ENCODE peak calls at places on chromosomes 11 and 22, in eight cellular contexts. U is left ventricle myocardium inferior; A is CD4-positive, alpha-beta T cell; P is tibial artery; W is heart left ventricle; K is H9; S is CD8-positive, alpha-beta memory T cell; M is mammary epithelial cell. N is an unnamed sample. For H3K9me3, the result is how much of the 10 kb centered on the place peaks cover.

GRCh38 chr11:95853138-95853537 is 62.8 kb downstream of the CEP57 start:
- DNase-seq in P (no peak), U (no peak), A (no peak), M (no peak), S (no peak), K (no peak), W (no peak), N (no peak)

GRCh38 chr11:103450241-103450640 is 341.0 kb downstream of the DYNC2H1 start:
- DNase-seq in K (no peak), U (no peak), M (no peak), W (no peak), P (no peak), A (no peak), S (no peak), N (no peak)

GRCh38 chr11:85884581-85885021 is 29.4 kb downstream of the CCDC83 start:
- DNase-seq in W (no peak), P (no peak), A (no peak), U (no peak), K (no peak), M (no peak), S (no peak), N (no peak)

GRCh38 chr22:43135565-43135964 is 7.6 kb downstream of the MCAT start:
- DNase-seq in K (no peak), P (no peak), S (no peak), M (no peak), A (no peak), U (no peak), W (no peak), N (no peak)

GRCh38 chr11:67732045-67732787 is 57.8 kb upstream of the ALDH3B2 start:
- DNase-seq in S (peak), P (no peak), U (no peak), M (no peak), W (no peak), K (peak), A (peak), N (no peak)

GRCh38 chr22:24937114-24937513 is 9.4 kb downstream of the LHFPL7 start:
- DNase-seq in U (no peak), A (no peak), P (no peak), W (no peak), K (peak), S (no peak), M (peak), N (no peak)

GRCh38 chr11:67562951-67563350 is 20.7 kb upstream of the GSTP1 start:
- DNase-seq in W (no peak), A (no peak), S (no peak), K (no peak), U (no peak), M (no peak), P (no peak), N (no peak)

GRCh38 chr22:42022162-42022847 is 23.7 kb downstream of the WBP2NL start:
- DNase-seq in P (no peak), A (no peak), U (no peak), M (peak), K (no peak), S (no peak), W (no peak), N (no peak)

GRCh38 chr22:29690481-29690880 is 29.3 kb upstream of the CABP7 start:
- DNase-seq in M (no peak), K (no peak), P (no peak), W (no peak), A (no peak), S (no peak), U (no peak), N (no peak)

GRCh38 chr11:111388842-111389241 is 9.8 kb upstream of the POU2AF1 start:
- DNase-seq in W (no peak), M (peak), P (no peak), U (no peak), S (no peak), K (no peak), A (no peak), N (no peak)

GRCh38 chr11:128315933-128316332 is 271.4 kb downstream of the ETS1 start:
- DNase-seq in S (no peak), M (no peak), W (no peak), A (no peak), P (no peak), U (no peak), K (no peak), N (no peak)

GRCh38 chr11:125079151-125079877 is 16.2 kb downstream of the SLC37A2 start:
- DNase-seq in A (no peak), U (no peak), S (no peak), W (no peak), M (no peak), K (no peak), P (no peak), N (no peak)

GRCh38 chr11:11763796-11764427 is 77.9 kb upstream of the USP47 start:
- DNase-seq in P (no peak), K (no peak), A (no peak), S (no peak), M (no peak), U (no peak), W (no peak), N (no peak)

GRCh38 chr22:25053153-25053805 is 100.8 kb downstream of the KIAA1671 start:
- DNase-seq in K (no peak), P (no peak), S (no peak), W (no peak), M (peak), U (no peak), A (no peak), N (no peak)

GRCh38 chr11:78691215-78691614 is 116.6 kb upstream of the NARS2 start:
- DNase-seq in K (no peak), S (no peak), W (no peak), M (no peak), P (no peak), U (no peak), A (no peak), N (no peak)

GRCh38 chr11:64048042-64048854 is 12.5 kb downstream of the FLRT1 start:
- DNase-seq in S (no peak), M (no peak), P (no peak), K (no peak), U (no peak), A (no peak), W (no peak), N (no peak)

GRCh38 chr11:9716275-9717039 is 52.6 kb downstream of the SWAP70 start:
- DNase-seq in A (no peak), U (no peak), W (no peak), K (no peak), S (no peak), P (no peak), M (no peak), N (no peak)

GRCh38 chr11:63765688-63766241 is 2.8 kb downstream of the ZFTA start:
- DNase-seq in S (no peak), U (no peak), M (no peak), K (no peak), P (peak), W (peak), A (no peak), N (peak)

GRCh38 chr11:63623513-63624140 is 9.4 kb upstream of the PLAAT3 start:
- DNase-seq in P (peak), S (no peak), M (no peak), U (no peak), A (no peak), K (no peak), W (no peak), N (no peak)

GRCh38 chr11:213111-213510 is 5.6 kb downstream of the RIC8A start:
- DNase-seq in W (no peak), M (no peak), P (no peak), K (no peak), U (no peak), S (no peak), A (no peak), N (no peak)

GRCh38 chr22:17726561-17727243 is 47.6 kb downstream of the BID start:
- DNase-seq in M (no peak), K (no peak), S (no peak), U (no peak), P (no peak), W (peak), A (no peak), N (no peak)

GRCh38 chr11:134786636-134787035 is 374.6 kb upstream of the B3GAT1 start:
- DNase-seq in P (no peak), U (no peak), S (no peak), K (no peak), A (no peak), W (no peak), M (no peak), N (no peak)

GRCh38 chr11:61752117-61752924 is at the start of gene MYRF:
- DNase-seq in U (peak), A (peak), W (peak), P (no peak), S (peak), M (no peak), K (peak), N (peak)

DNA sequence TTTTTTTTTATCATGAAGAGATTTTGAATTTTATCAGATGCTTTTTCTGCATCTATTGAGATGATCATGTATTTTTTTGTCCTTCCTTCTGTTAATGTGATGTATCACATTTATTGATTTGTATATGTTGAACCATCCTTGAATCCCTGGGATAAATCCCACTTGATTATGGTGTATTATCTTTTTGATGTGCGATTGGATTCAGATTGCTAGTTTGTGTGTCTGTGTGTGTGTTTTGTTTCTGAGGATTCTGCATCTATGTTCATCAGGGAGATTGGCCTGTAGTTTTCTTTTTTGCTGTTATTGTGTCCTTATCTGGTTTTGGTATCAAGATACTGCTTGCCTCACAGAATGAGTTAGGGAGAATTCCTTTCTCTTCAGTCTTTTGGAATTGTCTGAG is 52.6 kb downstream of the KCNQ1OT1 start:
- DNase-seq in U (no peak), S (no peak), A (no peak), W (no peak), K (no peak), P (no peak), M (no peak), N (no peak)
- H3K9me3 ChIP-seq in U (half or more), S (under half), A (half or more), W (under half), K (under half), P (half or more), M (under half), N (half or more)

GRCh38 chr11:77589521-77590193 is at the start of gene AQP11:
- DNase-seq in W (peak), M (peak), K (peak), S (peak), U (peak), A (no peak), P (peak), N (peak)
- H3K27ac ChIP-seq in W (peak), M (no peak), K (no peak), S (peak), U (peak), A (no peak), P (peak), N (peak)

DNA sequence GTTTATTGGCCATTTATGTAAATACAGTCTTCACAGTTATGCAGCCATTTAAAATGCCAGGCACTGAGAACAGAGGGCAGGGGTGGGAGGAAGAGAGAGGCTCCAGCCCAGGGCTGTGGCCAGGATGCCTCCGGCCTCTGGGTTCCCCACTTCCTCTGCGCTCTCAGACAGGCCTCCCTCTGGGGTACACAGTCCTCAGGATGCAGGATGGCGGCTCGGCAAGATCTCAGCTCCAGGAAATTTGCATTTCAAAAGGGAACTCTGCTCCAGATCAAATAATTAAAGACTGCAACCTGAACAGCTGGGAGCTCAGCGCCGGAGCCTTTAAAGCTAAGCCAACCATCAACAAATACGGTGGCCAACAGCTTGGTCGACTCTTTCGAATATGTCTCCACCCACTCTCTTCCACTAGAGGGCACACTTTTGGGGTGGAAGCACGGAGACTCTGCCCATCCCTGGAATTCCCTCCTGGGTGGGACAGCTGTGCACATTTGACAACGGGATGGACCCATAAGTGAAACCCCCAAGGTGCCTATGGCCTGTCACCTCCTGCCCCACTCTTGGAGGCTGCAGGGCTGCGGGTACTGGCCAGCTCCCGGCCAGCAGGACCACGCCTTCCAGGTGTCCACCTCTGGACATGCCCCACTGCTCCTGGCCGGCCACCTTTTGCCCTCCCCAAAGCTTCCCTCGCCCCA is 1044.7 kb downstream of the BRD1 start:
- DNase-seq in W (no peak), S (no peak), U (no peak), A (no peak), K (peak), M (no peak), P (peak), N (no peak)
- H3K9me3 ChIP-seq in W (under half), S (under half), U (under half), A (under half), K (under half), M (half or more), P (under half), N (under half)

DNA sequence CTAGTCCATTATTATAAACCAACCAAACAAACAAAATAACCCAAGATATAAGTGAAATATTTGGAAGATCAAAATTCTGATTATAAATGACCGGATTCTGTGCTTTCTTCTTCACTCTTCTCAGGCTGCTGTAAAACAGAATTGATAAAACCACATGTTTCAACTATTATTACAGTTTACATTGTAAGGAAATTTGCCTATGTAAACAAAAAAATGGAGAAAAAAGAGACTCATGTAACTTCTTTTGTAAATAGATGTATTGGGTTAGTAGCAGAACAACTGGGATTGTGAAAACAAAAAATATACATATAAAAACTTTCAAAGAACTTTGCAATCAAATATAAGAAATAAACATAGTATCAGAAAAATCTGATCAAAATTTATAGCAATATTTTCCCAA is 295.2 kb upstream of the CCDC179 start:
- DNase-seq in M (no peak), P (no peak), A (no peak), K (no peak), W (no peak), U (no peak), S (no peak), N (no peak)
- H3K27ac ChIP-seq in M (no peak), P (no peak), A (no peak), K (no peak), W (no peak), U (no peak), S (no peak), N (no peak)

GRCh38 chr11:130999992-131000770 is 83.9 kb upstream of the SNX19 start:
- DNase-seq in K (no peak), P (no peak), S (no peak), M (peak), W (no peak), U (no peak), A (no peak), N (no peak)

GRCh38 chr11:131002145-131002544 is 85.9 kb upstream of the SNX19 start:
- DNase-seq in P (no peak), K (no peak), S (no peak), U (no peak), M (peak), A (no peak), W (no peak), N (no peak)

DNA sequence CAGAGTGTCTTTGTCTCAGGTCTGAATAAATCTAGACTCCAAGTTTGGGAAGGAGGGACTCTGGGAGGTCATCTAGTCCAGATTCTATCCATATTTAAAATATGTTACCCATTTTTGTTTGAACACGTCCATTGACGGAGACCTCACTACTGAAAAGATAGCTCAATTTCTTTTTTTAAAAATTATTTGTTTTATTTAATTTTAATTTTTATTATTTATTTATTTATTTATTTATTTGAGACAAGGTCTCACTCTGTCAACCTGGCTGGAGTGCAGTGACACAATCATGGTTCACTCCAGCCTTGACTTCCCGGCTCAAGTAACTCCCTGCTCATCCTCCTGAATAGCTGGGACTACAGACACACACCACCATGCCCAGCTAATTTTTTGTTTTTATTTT is 89.5 kb upstream of the SNX19 start:
- DNase-seq in S (no peak), P (no peak), K (no peak), A (no peak), U (no peak), W (no peak), M (no peak), N (no peak)
- H3K9me3 ChIP-seq in S (under half), P (under half), K (under half), A (under half), U (under half), W (under half), M (under half), N (under half)

GRCh38 chr11:116814502-116814901 is 8.6 kb downstream of the APOA4 start:
- DNase-seq in U (no peak), A (no peak), W (no peak), M (no peak), P (no peak), S (no peak), K (no peak), N (no peak)
- H3K27ac ChIP-seq in U (no peak), A (no peak), W (no peak), M (no peak), P (no peak), S (no peak), K (no peak), N (no peak)

GRCh38 chr22:48302657-48303359 is 1524.9 kb downstream of the BRD1 start:
- DNase-seq in A (no peak), P (no peak), U (no peak), M (no peak), K (no peak), W (no peak), S (no peak), N (no peak)
- H3K9me3 ChIP-seq in A (under half), P (under half), U (under half), M (half or more), K (under half), W (under half), S (under half), N (under half)

GRCh38 chr11:2097998-2098690 is 41.0 kb downstream of the IGF2 start:
- DNase-seq in W (no peak), M (no peak), P (no peak), U (no peak), A (no peak), S (no peak), K (no peak), N (no peak)
- H3K27ac ChIP-seq in W (peak), M (no peak), P (no peak), U (peak), A (no peak), S (no peak), K (no peak), N (peak)

GRCh38 chr22:11627798-11628650 is 3900.0 kb upstream of the OR11H1 start:
- DNase-seq in K (no peak), M (no peak), W (peak), S (no peak), P (no peak), A (no peak), U (no peak), N (no peak)
- H3K9me3 ChIP-seq in K (half or more), M (under half), W (under half), S (under half), P (half or more), A (under half), U (half or more), N (under half)

N was measured in psoas muscle.